ENCODE peak calls at places on chromosomes 13 and 19, in ten cellular contexts. A, C, D, P, W, M, B, T, E and S are unnamed samples.

GRCh38 chr13:86080340-86080995 is 281.2 kb upstream of the SLITRK6 start:
- DNase-seq in W (no peak), T (no peak), B (no peak), A (no peak), P (no peak), D (no peak), M (no peak), E (no peak), C (no peak), S (no peak)

GRCh38 chr13:74103970-74104555 is 30.1 kb downstream of the KLF12 start:
- DNase-seq in W (no peak), A (no peak), E (no peak), P (no peak), C (no peak), B (no peak), T (no peak), M (no peak), D (no peak), S (no peak)

GRCh38 chr19:55487884-55488687 is at the start of gene SSC5D:
- DNase-seq in B (no peak), E (no peak), W (no peak), M (no peak), P (peak), D (peak), A (peak), T (no peak), C (peak), S (peak)

GRCh38 chr13:87671824-87672603 is 843 bp downstream of the SLITRK5 start:
- DNase-seq in W (peak), E (peak), C (no peak), P (no peak), D (no peak), B (no peak), A (no peak), T (no peak), M (peak), S (no peak)

GRCh38 chr19:47593860-47594259 is 15.1 kb upstream of the BICRA start:
- DNase-seq in B (no peak), T (no peak), A (no peak), M (no peak), E (no peak), C (no peak), D (no peak), P (no peak), W (no peak), S (no peak)

GRCh38 chr13:42001580-42001979 is 40.7 kb upstream of the VWA8 start:
- DNase-seq in P (peak), D (no peak), E (no peak), B (no peak), M (no peak), T (no peak), A (peak), C (peak), W (peak), S (peak)

GRCh38 chr13:30431269-30431950 is 9.1 kb downstream of the UBE2L5 start:
- DNase-seq in W (no peak), B (no peak), D (no peak), E (no peak), A (peak), M (no peak), C (no peak), T (no peak), P (no peak), S (no peak)

GRCh38 chr19:48970923-48971395 is 5.8 kb downstream of the FTL start:
- DNase-seq in M (peak), B (peak), E (peak), C (peak), D (peak), W (peak), P (peak), T (peak), A (peak), S (no peak)

DNA sequence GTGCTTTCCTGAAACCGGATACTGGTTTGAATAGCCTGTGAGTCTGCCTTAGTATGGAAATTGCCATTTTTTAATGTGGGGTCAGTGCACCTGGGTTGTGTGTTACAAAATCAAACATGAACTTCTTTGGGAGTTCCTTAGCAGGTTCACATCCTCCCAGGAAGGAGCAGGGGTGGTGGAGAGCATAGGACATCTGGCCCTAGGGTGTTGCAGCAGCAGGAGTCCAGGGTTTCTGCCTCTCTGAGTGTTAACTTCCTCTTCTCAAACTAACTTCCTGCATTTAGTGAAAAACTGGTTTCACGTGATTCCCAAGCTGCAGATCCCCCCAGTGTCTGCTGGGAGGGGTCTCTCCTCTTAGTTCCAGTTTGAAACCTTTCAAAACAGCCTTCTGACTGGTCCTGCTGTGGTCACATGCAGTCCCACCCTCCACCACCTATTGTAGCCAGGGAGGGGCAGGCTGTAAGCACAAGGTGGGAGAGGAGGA is 7.2 kb downstream of the RNASEH2B start:
- DNase-seq in A (no peak), W (no peak), T (no peak), C (no peak), E (no peak), M (no peak), P (no peak), D (no peak), B (no peak), S (no peak)
- TF ChIP-seq POLR2A in A (no peak), W (no peak), T (no peak), C (no peak), E (no peak), M (no peak), P (no peak), D (no peak), B (no peak), S (no peak)

DNA sequence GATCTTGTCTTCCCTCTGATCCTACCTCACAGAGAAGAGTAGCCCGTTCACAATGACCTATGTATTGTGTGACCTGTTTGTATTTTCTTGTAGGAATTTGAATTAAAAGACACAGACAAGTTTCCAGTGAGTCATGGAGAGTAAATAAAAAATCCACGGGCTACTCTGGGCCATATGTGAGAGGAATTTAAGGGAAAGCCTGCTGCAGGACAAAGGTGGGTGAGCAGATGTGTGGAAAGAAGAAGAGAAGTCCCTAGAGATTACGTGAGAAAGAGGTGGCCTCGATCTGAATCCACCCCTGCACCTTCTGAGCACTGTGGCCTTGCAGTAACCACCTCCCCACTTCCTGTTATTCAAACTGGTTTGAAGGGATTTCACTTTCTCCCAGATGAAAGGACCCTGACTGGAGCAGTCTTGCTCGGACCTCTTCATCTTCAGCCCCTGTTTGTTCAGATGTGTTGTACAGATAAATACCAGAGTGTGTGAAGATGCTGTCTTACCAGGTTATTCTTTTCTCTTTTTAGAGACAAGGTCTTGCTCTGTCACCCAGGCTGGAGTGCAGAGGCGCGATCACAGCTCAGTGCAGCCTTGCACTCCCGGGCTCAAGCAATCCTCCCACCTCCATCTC is 205.4 kb downstream of the PDS5B start:
- DNase-seq in E (no peak), B (no peak), T (no peak), M (no peak), P (no peak), W (no peak), A (peak), D (no peak), C (no peak), S (no peak)
- TF ChIP-seq POLR2A in E (no peak), B (no peak), T (no peak), M (no peak), P (no peak), W (no peak), A (no peak), D (no peak), C (no peak), S (no peak)

GRCh38 chr19:1563251-1563650 is 4.9 kb downstream of the MEX3D start:
- DNase-seq in T (no peak), B (no peak), E (no peak), D (no peak), W (no peak), P (no peak), M (no peak), A (no peak), C (no peak), S (no peak)

GRCh38 chr19:1567848-1568227 is 287 bp downstream of the MEX3D start:
- DNase-seq in W (peak), P (no peak), C (no peak), M (no peak), E (no peak), B (no peak), A (no peak), T (no peak), D (no peak), S (no peak)

GRCh38 chr19:1567116-1567847 is 843 bp downstream of the MEX3D start:
- DNase-seq in C (no peak), B (peak), D (no peak), T (no peak), A (no peak), W (peak), M (peak), P (peak), E (peak), S (peak)

GRCh38 chr19:1568320-1569019 is at the start of gene MEX3D:
- DNase-seq in P (peak), B (peak), E (peak), W (peak), A (peak), D (peak), M (peak), C (peak), T (peak), S (peak)

GRCh38 chr19:1566392-1567115 is 1.6 kb downstream of the MEX3D start:
- DNase-seq in D (peak), P (peak), M (peak), A (peak), C (peak), W (peak), T (no peak), E (peak), B (peak), S (peak)
- TF ChIP-seq POLR2A in D (no peak), P (peak), M (peak), A (peak), C (peak), W (peak), T (peak), E (peak), B (no peak), S (peak)

GRCh38 chr19:13155472-13156284 is 5.5 kb downstream of the IER2 start:
- DNase-seq in M (peak), W (peak), E (peak), C (peak), T (peak), P (peak), A (peak), B (peak), D (peak), S (peak)
- TF ChIP-seq POLR2A in M (peak), W (peak), E (peak), C (no peak), T (peak), P (no peak), A (peak), B (no peak), D (no peak), S (peak)

GRCh38 chr13:44273991-44274810 is 99.4 kb upstream of the SERP2 start:
- DNase-seq in B (no peak), P (no peak), A (peak), W (no peak), C (peak), M (no peak), E (no peak), T (no peak), D (no peak), S (no peak)
- TF ChIP-seq POLR2A in B (no peak), P (peak), A (no peak), W (no peak), C (no peak), M (no peak), E (no peak), T (no peak), D (no peak), S (no peak)

DNA sequence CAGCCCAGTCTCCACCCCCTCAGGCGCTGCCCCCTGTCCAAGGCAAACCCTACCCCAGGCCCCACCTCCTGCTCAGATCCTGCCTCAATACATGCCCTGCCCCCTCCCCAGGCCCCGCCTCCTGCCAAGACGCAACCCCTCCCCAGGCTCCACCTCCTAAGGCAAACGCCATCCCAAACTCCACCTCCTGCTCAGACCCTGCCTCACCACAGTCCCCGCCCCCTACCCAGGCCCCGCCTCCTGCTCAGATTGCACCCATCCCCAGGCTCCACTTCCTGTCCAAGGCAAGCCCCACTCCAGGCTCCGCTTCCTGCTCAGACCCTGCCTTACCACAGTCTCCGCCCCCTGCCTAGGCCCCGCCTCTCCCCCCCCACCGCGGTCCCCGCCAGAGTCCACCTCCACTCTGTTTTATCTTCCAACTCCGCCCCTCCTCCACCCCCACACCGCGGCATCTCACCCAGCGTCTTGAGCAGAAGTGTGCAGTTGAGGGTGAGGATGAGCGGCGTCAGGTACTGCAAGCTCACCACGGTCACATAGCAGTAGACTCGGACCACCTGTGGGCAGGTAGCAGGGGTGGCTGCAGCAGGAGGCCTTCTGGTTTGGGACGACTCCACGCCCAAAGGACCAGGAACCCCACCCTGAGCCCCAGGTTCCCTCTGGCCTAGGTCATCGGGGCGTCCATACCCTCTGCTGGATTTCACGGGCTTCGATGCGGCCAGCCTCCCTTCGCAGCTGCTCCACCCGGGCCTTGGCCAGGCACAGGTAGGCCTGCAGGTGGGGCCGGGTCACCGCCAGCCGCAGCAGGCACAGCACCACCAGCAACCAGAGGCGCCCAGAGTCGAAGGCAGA is 17.7 kb downstream of the TMEM161A start:
- DNase-seq in P (peak), W (no peak), T (peak), C (peak), A (peak), D (peak), E (peak), B (peak), M (peak), S (no peak)
- TF ChIP-seq POLR2A in P (no peak), W (no peak), T (no peak), C (no peak), A (no peak), D (no peak), E (no peak), B (no peak), M (no peak), S (no peak)

GRCh38 chr13:75411924-75412537 is 69.9 kb downstream of the TBC1D4 start:
- DNase-seq in M (no peak), W (no peak), C (no peak), T (peak), A (no peak), B (no peak), P (no peak), E (no peak), D (no peak), S (no peak)

GRCh38 chr13:75407473-75407872 is 74.5 kb downstream of the TBC1D4 start:
- DNase-seq in M (no peak), W (no peak), P (no peak), D (no peak), C (no peak), B (no peak), T (no peak), A (no peak), E (peak), S (no peak)

GRCh38 chr13:75414036-75414827 is 67.7 kb downstream of the TBC1D4 start:
- DNase-seq in P (no peak), A (no peak), W (no peak), E (no peak), C (no peak), B (no peak), D (no peak), M (no peak), T (no peak), S (no peak)

GRCh38 chr13:75407998-75408397 is 74.0 kb downstream of the TBC1D4 start:
- DNase-seq in T (no peak), C (no peak), P (no peak), B (no peak), W (no peak), A (no peak), E (no peak), M (no peak), D (no peak), S (no peak)

GRCh38 chr13:75410207-75410606 is 71.8 kb downstream of the TBC1D4 start:
- DNase-seq in B (no peak), M (no peak), T (no peak), C (no peak), W (no peak), E (no peak), P (no peak), A (no peak), D (no peak), S (no peak)
- TF ChIP-seq POLR2A in B (no peak), M (no peak), T (no peak), C (no peak), W (no peak), E (no peak), P (no peak), A (no peak), D (no peak), S (no peak)